ENCODE peak calls at places on chromosomes 2 and 18, in four cellular contexts. T is RWPE2, Z is pancreas, A is progenitor cell of endocrine pancreas. M is an unnamed sample.

GRCh38 chr2:184692137-184692734 is 93.9 kb downstream of the ZNF804A start:
- DNase-seq in T (no peak), A (no peak), Z (no peak), M (no peak)

GRCh38 chr2:226199555-226199954 is 600.1 kb downstream of the IRS1 start:
- DNase-seq in Z (no peak), A (no peak), T (no peak), M (no peak)

GRCh38 chr2:163417596-163418337 is 318.0 kb downstream of the FIGN start:
- DNase-seq in T (no peak), Z (no peak), A (no peak), M (no peak)

GRCh38 chr18:304887-305529 is 37.2 kb upstream of the THOC1 start:
- DNase-seq in Z (no peak), A (no peak), T (no peak), M (no peak)

GRCh38 chr2:11550901-11551568 is 17.2 kb downstream of the GREB1 start:
- DNase-seq in Z (no peak), A (no peak), T (no peak), M (no peak)

GRCh38 chr18:5503740-5504139 is 40.1 kb downstream of the EPB41L3 start:
- DNase-seq in T (no peak), A (no peak), Z (no peak), M (no peak)

GRCh38 chr18:39667905-39668304 is 2102.3 kb upstream of the CELF4 start:
- DNase-seq in T (no peak), A (no peak), Z (no peak), M (no peak)

GRCh38 chr2:2175381-2176090 is 155.5 kb downstream of the MYT1L start:
- DNase-seq in Z (no peak), A (no peak), T (no peak), M (no peak)

GRCh38 chr18:4544131-4544530 is 89.0 kb upstream of the DLGAP1 start:
- DNase-seq in A (no peak), Z (no peak), T (no peak), M (no peak)

GRCh38 chr2:43748333-43748732 is 25.5 kb upstream of the DYNC2LI1 start:
- DNase-seq in A (no peak), Z (no peak), T (no peak), M (no peak)

GRCh38 chr2:121866789-121867188 is 111.3 kb downstream of the TSN start:
- DNase-seq in T (no peak), Z (no peak), A (no peak), M (no peak)

GRCh38 chr2:36044389-36044788 is 311.2 kb upstream of the CRIM1 start:
- DNase-seq in Z (no peak), T (no peak), A (no peak), M (no peak)

GRCh38 chr2:31675485-31675901 is 94.8 kb upstream of the SRD5A2 start:
- DNase-seq in Z (no peak), A (peak), T (no peak), M (no peak)

GRCh38 chr2:159640176-159640575 is 23.8 kb upstream of the BAZ2B start:
- DNase-seq in T (no peak), A (no peak), Z (no peak), M (no peak)

GRCh38 chr2:52390651-52391050 is 1358.7 kb upstream of the NRXN1 start:
- DNase-seq in Z (no peak), T (no peak), A (no peak), M (no peak)

GRCh38 chr18:23422751-23423418 is 30.2 kb upstream of the RIOK3 start:
- DNase-seq in A (no peak), T (peak), Z (no peak), M (no peak)

GRCh38 chr2:36670881-36671595 is 25.5 kb upstream of the VIT start:
- DNase-seq in A (no peak), T (no peak), Z (no peak), M (no peak)

GRCh38 chr2:17996978-17997377 is 118.5 kb downstream of the KCNS3 start:
- DNase-seq in A (no peak), T (no peak), Z (no peak), M (no peak)

GRCh38 chr2:101306410-101306809 is 2.1 kb downstream of the RNF149 start:
- DNase-seq in T (no peak), A (no peak), Z (peak), M (no peak)

GRCh38 chr2:38653715-38654494 is 12.0 kb upstream of the GALM start:
- DNase-seq in Z (no peak), T (no peak), A (no peak), M (peak)

GRCh38 chr2:241680827-241681599 is 5.6 kb downstream of the DTYMK start:
- DNase-seq in Z (no peak), T (no peak), A (no peak), M (no peak)

GRCh38 chr2:174681099-174681982 is 82.9 kb downstream of the CHRNA1 start:
- DNase-seq in Z (no peak), A (no peak), T (no peak), M (no peak)

GRCh38 chr18:13374468-13375301 is 156.1 kb downstream of the LDLRAD4 start:
- DNase-seq in A (no peak), Z (no peak), T (no peak), M (no peak)

GRCh38 chr18:58218111-58218510 is 174.1 kb downstream of the NEDD4L start:
- DNase-seq in A (no peak), T (no peak), Z (no peak), M (no peak)

GRCh38 chr18:68713131-68713530 is 1.8 kb downstream of the TMX3 start:
- DNase-seq in T (no peak), A (no peak), Z (no peak), M (no peak)

GRCh38 chr18:8480506-8481328 is 128.5 kb upstream of the RAB12 start:
- DNase-seq in Z (no peak), A (peak), T (no peak), M (no peak)

GRCh38 chr2:127597984-127598380 is 48.0 kb upstream of the GPR17 start:
- DNase-seq in A (no peak), Z (no peak), T (no peak), M (no peak)

GRCh38 chr2:197908940-197909339 is 104.5 kb downstream of the PLCL1 start:
- DNase-seq in T (no peak), A (no peak), Z (no peak), M (no peak)

GRCh38 chr2:54618646-54619565 is 104.6 kb upstream of the EML6 start:
- DNase-seq in T (no peak), A (no peak), Z (no peak), M (no peak)

GRCh38 chr2:188890755-188891154 is 83.4 kb upstream of the COL3A1 start:
- DNase-seq in Z (peak), T (no peak), A (no peak), M (no peak)

GRCh38 chr2:179422037-179422643 is 157.5 kb upstream of the SESTD1 start:
- DNase-seq in A (peak), Z (peak), T (no peak), M (no peak)

GRCh38 chr18:3088444-3088843 is 75.5 kb upstream of the LPIN2 start:
- DNase-seq in A (no peak), T (no peak), Z (no peak), M (no peak)

GRCh38 chr2:240579771-240580614 is 6.5 kb upstream of the CAPN10 start:
- DNase-seq in T (no peak), A (no peak), Z (peak), M (no peak)
- TF ChIP-seq CTCF in T (peak), A (peak), Z (peak), M (peak)

DNA sequence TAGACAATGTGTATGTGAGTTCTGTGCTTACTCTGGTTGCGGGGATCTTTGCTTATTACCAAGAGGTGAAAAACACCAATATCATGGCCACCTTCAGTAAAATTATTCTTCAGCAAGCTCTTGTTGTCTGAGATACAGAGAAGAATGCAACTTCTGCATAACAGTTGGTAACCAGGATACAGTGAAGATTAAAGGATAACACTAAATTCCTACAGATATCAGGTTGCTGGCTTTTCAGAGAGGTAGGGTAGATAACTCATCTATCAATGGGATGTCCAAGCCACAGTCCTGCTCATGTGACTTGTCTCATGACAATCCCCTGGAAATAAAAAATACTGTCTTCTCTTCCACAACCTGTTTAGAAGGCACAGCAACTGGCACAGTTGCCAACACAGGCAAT is 308.5 kb downstream of the TNS1 start:
- DNase-seq in T (no peak), Z (no peak), A (no peak), M (no peak)
- TF ChIP-seq CTCF in T (no peak), Z (no peak), A (no peak), M (no peak)

DNA sequence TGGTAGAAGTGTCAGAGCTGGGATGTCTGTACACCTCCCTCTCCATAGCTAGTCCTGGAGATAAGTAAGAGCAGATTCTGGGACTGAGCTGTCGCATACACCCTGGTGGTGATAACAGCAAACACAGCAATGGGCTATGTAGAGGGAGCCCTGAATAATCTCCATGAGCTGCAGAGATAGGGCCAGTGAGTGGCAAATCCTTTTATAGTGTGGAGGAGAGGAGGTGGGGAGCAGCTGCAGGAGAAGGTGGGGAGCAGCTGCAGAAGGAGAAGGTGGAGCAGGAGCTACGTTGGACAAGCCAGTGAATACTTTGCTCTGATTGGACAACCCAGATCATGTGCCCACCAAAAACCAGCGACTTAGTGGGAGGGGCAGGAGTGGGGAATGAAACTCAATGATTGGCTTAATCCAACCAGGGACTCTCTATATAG is 85.5 kb downstream of the TMEM247 start:
- DNase-seq in T (no peak), A (no peak), Z (no peak), M (no peak)
- TF ChIP-seq CTCF in T (no peak), A (no peak), Z (no peak), M (no peak)

GRCh38 chr2:237475704-237476107 is 11.3 kb upstream of the MLPH start:
- DNase-seq in T (no peak), Z (no peak), A (no peak), M (no peak)
- TF ChIP-seq CTCF in T (peak), Z (no peak), A (no peak), M (peak)

GRCh38 chr2:112658820-112659667 is 13.3 kb downstream of the SLC20A1 start:
- DNase-seq in A (no peak), T (no peak), Z (no peak), M (no peak)
- TF ChIP-seq CTCF in A (no peak), T (no peak), Z (no peak), M (no peak)

GRCh38 chr2:50476174-50476573 is 555.8 kb downstream of the NRXN1 start:
- DNase-seq in Z (no peak), A (no peak), T (no peak), M (no peak)
- TF ChIP-seq CTCF in Z (no peak), A (no peak), T (no peak), M (no peak)

M was measured in chondrocyte.